ENCODE peak calls at places on chromosomes 4 and X, in five cellular contexts. F is cardiac muscle cell, I is astrocyte of the spinal cord, V is choroid plexus epithelial cell, A is brain microvascular endothelial cell. Z is an unnamed sample.

GRCh38 chr4:73586040-73586439 is 34.2 kb downstream of the RASSF6 start:
- DNase-seq in I (no peak), A (no peak), V (no peak), F (no peak), Z (peak; percentile 41)

GRCh38 chr4:98558366-98558765 is 100.0 kb downstream of the TSPAN5 start:
- DNase-seq in F (no peak), V (no peak), I (no peak), A (no peak), Z (no peak)

GRCh38 chrX:42714981-42715688 is 62.8 kb downstream of the PPP1R2C start:
- DNase-seq in A (no peak), V (peak; percentile 12), F (peak; percentile 13), I (peak; percentile 38), Z (no peak)

GRCh38 chr4:3047464-3048286 is 26.7 kb downstream of the HTT-AS start:
- DNase-seq in I (peak; percentile 32), A (peak; percentile 60), V (peak; percentile 67), F (peak; percentile 58), Z (peak; percentile 57)

GRCh38 chr4:158722917-158723793 is at the start of gene PPID:
- DNase-seq in V (peak; percentile 71), I (peak; percentile 83), A (peak; percentile 68), F (peak; percentile 78), Z (peak; percentile 77)

GRCh38 chr4:82005153-82005552 is 368.6 kb downstream of the HNRNPD start:
- DNase-seq in I (no peak), F (no peak), A (no peak), V (peak; percentile 2), Z (peak; percentile 1)

GRCh38 chr4:173767650-173768049 is 237.6 kb upstream of the HAND2 start:
- DNase-seq in A (no peak), I (no peak), F (no peak), V (no peak), Z (no peak)

GRCh38 chr4:71333960-71334951 is 4.6 kb upstream of the SLC4A4 start:
- DNase-seq in V (peak; percentile 14), F (peak; percentile 9), A (peak; percentile 25), I (peak; percentile 15), Z (peak; percentile 5)

GRCh38 chrX:54484666-54485065 is 11.4 kb downstream of the FGD1 start:
- DNase-seq in A (no peak), V (no peak), F (no peak), I (no peak), Z (no peak)

GRCh38 chr4:89158884-89159503 is 47.7 kb downstream of the TIGD2 start:
- DNase-seq in F (peak; percentile 71), V (peak; percentile 75), I (peak; percentile 50), A (peak; percentile 39), Z (peak; percentile 69)

GRCh38 chrX:123358457-123358856 is 174.4 kb downstream of the GRIA3 start:
- DNase-seq in A (no peak), F (no peak), V (no peak), I (no peak), Z (no peak)

GRCh38 chrX:149830192-149830873 is 48.6 kb downstream of the MAGEA9 start:
- DNase-seq in F (peak; percentile 36), V (peak; percentile 50), I (peak; percentile 55), A (peak; percentile 28), Z (peak; percentile 22)
- H3K4me3 ChIP-seq in F (peak overlapping the region; percentile 18), V (peak overlapping the region; percentile 47), I (peak overlapping the region; percentile 25), A (peak overlapping the region; percentile 44), Z (peak overlapping the region; percentile 30)

DNA sequence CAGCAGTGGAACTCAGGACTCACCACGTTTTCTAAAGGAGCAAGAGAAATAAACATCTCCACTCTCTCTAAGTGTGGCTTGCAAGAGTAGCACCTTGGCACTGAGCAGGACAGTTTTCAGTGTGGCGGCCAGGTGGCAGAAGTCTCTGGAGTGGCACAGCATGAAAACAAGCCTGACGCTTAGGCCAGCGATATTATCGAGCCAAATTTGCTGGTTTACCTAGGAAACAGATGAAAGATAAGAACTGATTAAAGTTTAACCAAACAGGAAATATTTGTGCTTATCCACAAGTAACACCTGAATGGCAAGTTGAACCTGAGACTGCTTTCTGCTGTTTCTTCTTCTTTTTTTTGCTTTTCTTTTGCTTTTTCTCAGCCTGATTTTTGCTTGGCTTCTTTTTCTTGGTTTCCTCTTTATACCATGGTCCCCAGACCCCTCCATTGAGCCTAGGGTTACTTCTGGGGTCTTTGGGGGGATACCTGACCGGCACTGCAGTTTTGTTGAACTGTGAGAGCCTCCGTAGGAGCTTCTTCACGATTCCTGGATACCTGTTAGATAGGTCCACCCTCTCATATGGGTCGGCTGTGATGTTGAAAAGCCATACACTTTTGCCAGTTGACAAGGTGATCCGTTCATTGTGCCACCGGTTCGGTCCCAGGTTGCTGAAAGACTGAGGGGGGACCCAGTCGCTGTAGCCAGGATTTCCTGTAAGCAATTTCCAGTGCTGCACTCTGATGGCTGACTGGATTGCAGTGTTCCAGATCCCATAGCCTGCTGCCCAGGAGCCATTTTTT is 77.3 kb downstream of the ARSJ start:
- DNase-seq in I (no peak), V (no peak), F (no peak), A (no peak), Z (no peak)
- TF ChIP-seq CTCF in I (no peak), V (no peak), F (no peak), A (no peak), Z (no peak)

GRCh38 chrX:148457279-148457678 is 43.1 kb upstream of the AFF2 start:
- DNase-seq in F (no peak), A (no peak), V (no peak), I (no peak), Z (no peak)
- H3K4me3 ChIP-seq in F (no peak overlapping the region), A (no peak overlapping the region), V (no peak overlapping the region), I (no peak overlapping the region), Z (no peak overlapping the region)

GRCh38 chrX:148556498-148556897 is 56.1 kb downstream of the AFF2 start:
- DNase-seq in V (no peak), A (no peak), F (no peak), I (no peak), Z (no peak)

GRCh38 chrX:148555101-148555500 is 54.7 kb downstream of the AFF2 start:
- DNase-seq in I (no peak), V (no peak), F (no peak), A (no peak), Z (no peak)

GRCh38 chrX:148552775-148553174 is 52.4 kb downstream of the AFF2 start:
- DNase-seq in I (no peak), F (no peak), A (no peak), V (peak; percentile 2), Z (no peak)
- TF ChIP-seq CTCF in I (peak; percentile 24), F (peak; percentile 11), A (peak; percentile 42), V (peak; percentile 14), Z (peak; percentile 14)

DNA sequence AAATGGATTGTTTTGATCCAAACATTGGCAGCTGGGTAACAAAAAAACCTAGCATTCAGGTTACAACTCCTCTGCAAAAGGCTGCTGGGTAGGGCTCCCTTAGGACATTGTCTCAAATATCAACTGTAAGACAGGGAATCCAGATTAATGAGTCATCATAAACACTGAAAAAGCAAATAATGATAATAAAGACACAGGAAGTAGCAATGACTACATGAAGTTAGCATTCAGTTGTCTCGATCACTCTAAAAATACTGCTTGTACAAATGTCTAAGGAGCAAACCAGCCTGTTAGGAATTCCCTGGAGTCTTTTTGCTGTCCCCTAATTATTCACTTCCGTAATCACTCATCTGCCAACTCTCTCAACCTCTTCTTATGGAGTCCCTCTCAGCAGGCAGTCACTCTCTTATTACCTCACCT is 259.2 kb downstream of the GPC3 start:
- DNase-seq in V (peak; percentile 77), I (peak; percentile 70), F (peak; percentile 51), A (peak; percentile 75), Z (peak; percentile 75)
- H3K4me3 ChIP-seq in V (no peak overlapping the region), I (no peak overlapping the region), F (no peak overlapping the region), A (no peak overlapping the region), Z (no peak overlapping the region)

GRCh38 chr4:106160560-106160959 is 155.4 kb downstream of the TBCK start:
- DNase-seq in I (no peak), F (peak; percentile 16), A (no peak), V (peak; percentile 14), Z (peak; percentile 6)
- TF ChIP-seq CTCF in I (no peak), F (no peak), A (no peak), V (no peak), Z (no peak)

GRCh38 chrX:84501798-84502628 is at the start of gene HDX:
- DNase-seq in V (peak; percentile 92), F (peak; percentile 90), I (peak; percentile 86), A (peak; percentile 83), Z (peak; percentile 90)
- H3K4me3 ChIP-seq in V (peak within 1 kb of the TSS; percentile 74), F (peak within 1 kb of the TSS; percentile 50), I (peak within 1 kb of the TSS; percentile 73), A (peak within 1 kb of the TSS; percentile 70), Z (peak within 1 kb of the TSS; percentile 69)